ENCODE peak calls at places on chromosomes 6 and 20, in nine cellular contexts. P is small intestine; H is brain microvascular endothelial cell; A is CD8-positive, alpha-beta memory T cell; X is cardiac muscle cell; U is CD8-positive, alpha-beta T cell; D is pancreas; E is effector memory CD4-positive, alpha-beta T cell; K is right cardiac atrium. Q is an unnamed sample.

GRCh38 chr6:154937306-154938244 is 57.5 kb upstream of the TIAM2 start:
- DNase-seq in H (no peak), X (no peak), P (no peak), E (no peak), A (no peak), U (no peak), D (no peak), K (no peak), Q (no peak)

GRCh38 chr6:25497383-25497782 is 154.6 kb upstream of the SCGN start:
- DNase-seq in H (no peak), A (no peak), X (no peak), U (no peak), E (no peak), P (no peak), K (no peak), D (no peak), Q (no peak)

GRCh38 chr20:37378785-37379598 is 33.1 kb downstream of the SRC start:
- DNase-seq in E (no peak), X (peak; percentile 51), A (no peak), D (peak; percentile 38), K (peak; percentile 62), H (peak; percentile 35), U (no peak), P (peak; percentile 26), Q (peak; percentile 77)

GRCh38 chr6:91653954-91654843 is 1067.3 kb upstream of the MAP3K7 start:
- DNase-seq in D (no peak), H (no peak), P (no peak), X (no peak), K (no peak), U (no peak), E (no peak), A (no peak), Q (no peak)

GRCh38 chr6:149642829-149643580 is 5.5 kb downstream of the KATNA1 start:
- DNase-seq in K (no peak), A (no peak), U (no peak), D (no peak), H (peak; percentile 12), X (peak; percentile 39), E (no peak), P (no peak), Q (no peak)

GRCh38 chr6:15715851-15716250 is 53.0 kb upstream of the DTNBP1 start:
- DNase-seq in K (no peak), H (no peak), E (no peak), D (no peak), X (no peak), A (no peak), P (no peak), U (no peak), Q (no peak)

GRCh38 chr20:23180451-23180921 is 94.4 kb upstream of the CD93 start:
- DNase-seq in H (peak; percentile 23), X (no peak), P (no peak), D (no peak), U (no peak), K (peak; percentile 87), E (no peak), A (no peak), Q (no peak)

GRCh38 chr6:72261554-72261953 is 360.3 kb upstream of the KCNQ5 start:
- DNase-seq in A (no peak), U (no peak), K (no peak), P (no peak), D (no peak), X (no peak), E (no peak), H (no peak), Q (no peak)

GRCh38 chr6:136792945-136793289 is 640 bp upstream of the MAP3K5 start:
- DNase-seq in E (peak; percentile 87), U (peak; percentile 95), K (peak; percentile 98), X (peak; percentile 95), A (peak; percentile 90), H (peak; percentile 86), D (peak; percentile 95), P (peak; percentile 93), Q (peak; percentile 99)

GRCh38 chr20:7196481-7196880 is 429.0 kb downstream of the BMP2 start:
- DNase-seq in H (no peak), E (no peak), A (no peak), D (no peak), K (no peak), P (no peak), X (no peak), U (no peak), Q (no peak)

GRCh38 chr20:23585449-23585807 is 17.1 kb upstream of the CST9L start:
- DNase-seq in X (no peak), K (peak; percentile 12), D (peak; percentile 18), E (no peak), P (no peak), A (no peak), U (no peak), H (no peak), Q (no peak)

GRCh38 chr6:81865712-81866111 is 113.2 kb upstream of the TENT5A start:
- DNase-seq in K (no peak), U (no peak), D (no peak), X (peak; percentile 37), P (peak; percentile 15), A (no peak), E (no peak), H (peak; percentile 48), Q (no peak)

GRCh38 chr20:20827992-20828597 is 115.7 kb upstream of the RALGAPA2 start:
- DNase-seq in A (no peak), X (no peak), H (no peak), P (no peak), U (no peak), D (no peak), E (no peak), K (no peak), Q (no peak)

GRCh38 chr6:158633127-158633526 is 11.4 kb downstream of the DYNLT1 start:
- DNase-seq in E (no peak), P (no peak), X (no peak), A (no peak), U (no peak), D (no peak), H (no peak), K (no peak), Q (peak; percentile 20)

GRCh38 chr6:3359091-3359752 is 97.6 kb downstream of the SLC22A23 start:
- DNase-seq in E (no peak), P (no peak), H (no peak), X (no peak), U (no peak), D (no peak), A (no peak), K (no peak), Q (no peak)

GRCh38 chr6:150685860-150686259 is 86.2 kb downstream of the PLEKHG1 start:
- DNase-seq in D (no peak), X (peak; percentile 12), A (peak; percentile 17), E (peak; percentile 23), U (peak; percentile 9), K (peak; percentile 58), P (peak; percentile 42), H (no peak), Q (peak; percentile 56)

GRCh38 chr20:41004561-41005360 is 23.9 kb upstream of the TOP1 start:
- DNase-seq in K (no peak), P (peak; percentile 43), H (no peak), X (no peak), E (no peak), A (no peak), U (no peak), D (no peak), Q (no peak)
- H3K27ac ChIP-seq in K (peak overlapping the region; percentile 63), P (peak overlapping the region; percentile 92), H (peak overlapping the region; percentile 91), X (no peak overlapping the region), E (no peak overlapping the region), A (no peak overlapping the region), U (no peak overlapping the region), D (no peak overlapping the region), Q (peak overlapping the region; percentile 93)

GRCh38 chr6:153092082-153093013 is 38.7 kb downstream of the RGS17 start:
- DNase-seq in D (no peak), A (no peak), H (peak; percentile 76), K (no peak), U (no peak), E (no peak), X (peak; percentile 85), P (peak; percentile 7), Q (no peak)
- H3K4me3 ChIP-seq in D (no peak overlapping the region), A (no peak overlapping the region), H (no peak overlapping the region), K (no peak overlapping the region), U (no peak overlapping the region), E (no peak overlapping the region), X (no peak overlapping the region), P (no peak overlapping the region), Q (no peak overlapping the region)

GRCh38 chr20:56445540-56445939 is 22.9 kb upstream of the RTF2 start:
- DNase-seq in X (no peak), K (no peak), A (no peak), H (no peak), U (no peak), E (no peak), D (no peak), P (no peak), Q (no peak)

GRCh38 chr20:56453347-56453746 is 15.1 kb upstream of the RTF2 start:
- DNase-seq in H (no peak), U (no peak), D (no peak), P (no peak), A (no peak), K (no peak), E (no peak), X (no peak), Q (no peak)

GRCh38 chr20:56451056-56451765 is 17.2 kb upstream of the RTF2 start:
- DNase-seq in K (no peak), X (no peak), H (no peak), A (no peak), D (no peak), P (no peak), E (no peak), U (no peak), Q (no peak)

GRCh38 chr20:56447227-56447626 is 21.2 kb upstream of the RTF2 start:
- DNase-seq in K (no peak), E (no peak), H (no peak), X (no peak), A (no peak), D (no peak), U (no peak), P (no peak), Q (no peak)

DNA sequence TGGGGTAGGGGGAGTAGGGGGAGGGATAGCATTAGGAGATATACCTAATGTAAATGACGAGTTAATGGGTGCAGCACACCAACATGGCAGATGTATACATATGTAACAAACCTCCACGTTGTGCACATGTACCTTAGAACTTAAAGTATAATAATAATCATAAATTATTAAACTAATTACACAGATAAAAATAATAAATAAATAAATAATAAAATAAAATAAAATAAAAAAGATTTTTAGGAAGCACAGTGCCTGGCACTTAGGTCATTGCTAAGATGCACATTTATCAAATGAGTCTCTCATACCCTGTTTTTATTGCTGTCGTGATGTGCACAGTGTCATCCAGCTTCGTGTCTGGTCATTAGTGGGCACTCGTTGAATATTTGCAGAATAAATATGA is 19.0 kb upstream of the RTF2 start:
- DNase-seq in U (no peak), D (no peak), A (no peak), X (no peak), H (no peak), E (no peak), P (no peak), K (no peak), Q (no peak)
- H3K27me3 ChIP-seq in U (no peaks in the 10 kb centered on the region), D (no peaks in the 10 kb centered on the region), A (no peaks in the 10 kb centered on the region), X (peaks cover under 1% of the 10 kb centered on the region), H (no peaks in the 10 kb centered on the region), E (no peaks in the 10 kb centered on the region), P (no peaks in the 10 kb centered on the region), K (no peaks in the 10 kb centered on the region), Q (no peaks in the 10 kb centered on the region)

DNA sequence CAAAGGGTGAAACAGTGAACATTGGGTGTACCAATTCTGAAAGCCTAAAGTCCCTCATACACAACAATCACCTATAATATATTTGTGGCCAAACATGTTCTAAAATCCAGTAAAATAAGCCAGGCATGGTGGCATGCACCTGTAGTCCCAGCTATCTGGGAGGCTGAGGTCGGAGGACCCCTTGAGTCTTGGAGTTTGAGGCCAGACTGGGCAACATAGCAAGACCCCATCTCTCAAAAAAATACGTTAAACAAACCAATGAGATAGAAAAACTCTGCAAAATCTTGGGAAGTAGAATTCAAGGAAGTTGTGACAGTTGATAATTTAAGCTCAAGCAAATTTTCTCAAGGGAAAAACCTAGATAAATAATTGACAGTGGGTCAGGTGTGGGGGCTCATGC is 92.6 kb downstream of the CAP2 start:
- DNase-seq in U (no peak), A (no peak), H (no peak), X (no peak), K (no peak), D (no peak), P (no peak), E (no peak), Q (no peak)
- H3K27ac ChIP-seq in U (no peak overlapping the region), A (no peak overlapping the region), H (no peak overlapping the region), X (no peak overlapping the region), K (peak overlapping the region; percentile 15), D (no peak overlapping the region), P (no peak overlapping the region), E (no peak overlapping the region), Q (no peak overlapping the region)

Q was measured in left lung.